ENCODE peak calls at places on chromosomes 13 and 19, in four cellular contexts. F is cardiac muscle cell, M is stomach, G is body of pancreas. N is an unnamed sample. For H3K4me1, the result is how much of the 10 kb centered on the place peaks cover.

GRCh38 chr13:80100636-80101035 is 240.3 kb downstream of the SPRY2 start:
- DNase-seq in F (no peak), M (no peak), G (no peak), N (no peak)

GRCh38 chr19:45163156-45163555 is 2.4 kb upstream of the NKPD1 start:
- DNase-seq in F (no peak), M (no peak), G (no peak), N (no peak)

GRCh38 chr13:113390874-113391497 is 27.1 kb upstream of the GRTP1 start:
- DNase-seq in F (no peak), M (no peak), G (no peak), N (no peak)

GRCh38 chr19:45071969-45072790 is 4.1 kb downstream of the ZNF296 start:
- DNase-seq in F (no peak), M (peak), G (no peak), N (no peak)

GRCh38 chr19:548841-549830 is 5.3 kb downstream of the GZMM start:
- DNase-seq in F (no peak), M (no peak), G (no peak), N (no peak)

GRCh38 chr19:35100588-35101533 is 14.8 kb upstream of the FXYD3 start:
- DNase-seq in F (no peak), M (no peak), G (no peak), N (no peak)

GRCh38 chr19:16660763-16661479 is at the start of gene TMEM38A:
- DNase-seq in F (peak), M (peak), G (peak), N (peak)

GRCh38 chr19:35882074-35882832 is 13.9 kb downstream of the APLP1 start:
- DNase-seq in F (peak), M (no peak), G (peak), N (peak)

GRCh38 chr19:45195764-45196163 is 17.2 kb downstream of the BLOC1S3 start:
- DNase-seq in F (no peak), M (no peak), G (no peak), N (no peak)

GRCh38 chr13:47837906-47838305 is 163.2 kb downstream of the SUCLA2 start:
- DNase-seq in F (no peak), M (no peak), G (no peak), N (no peak)

GRCh38 chr19:16525751-16526481 is 16.3 kb downstream of the CHERP start:
- DNase-seq in F (no peak), M (no peak), G (no peak), N (no peak)

GRCh38 chr13:20716951-20717350 is 13.5 kb downstream of the IL17D start:
- DNase-seq in F (peak), M (no peak), G (no peak), N (no peak)

GRCh38 chr19:36986131-36986530 is 70.0 kb downstream of the ZNF568 start:
- DNase-seq in F (no peak), M (no peak), G (no peak), N (no peak)

GRCh38 chr13:20921572-20921971 is 19.0 kb upstream of the XPO4 start:
- DNase-seq in F (no peak), M (no peak), G (no peak), N (no peak)

GRCh38 chr13:30403491-30403890 is 18.8 kb upstream of the UBE2L5 start:
- DNase-seq in F (no peak), M (no peak), G (no peak), N (no peak)

GRCh38 chr13:109123971-109124370 is 494.6 kb downstream of the MYO16 start:
- DNase-seq in F (peak), M (no peak), G (no peak), N (no peak)

GRCh38 chr13:26964278-26965057 is 203.9 kb upstream of the GPR12 start:
- DNase-seq in F (peak), M (no peak), G (peak), N (no peak)

GRCh38 chr13:41813426-41813825 is 147.5 kb downstream of the VWA8 start:
- DNase-seq in F (no peak), M (no peak), G (no peak), N (no peak)

GRCh38 chr19:58554494-58555368 is at the start of gene CHMP2A:
- DNase-seq in F (peak), M (peak), G (peak), N (peak)

GRCh38 chr19:58555369-58555885 is 522 bp upstream of the CHMP2A start:
- DNase-seq in F (no peak), M (no peak), G (no peak), N (no peak)

GRCh38 chr19:58557253-58558065 is 952 bp downstream of the UBE2M start:
- DNase-seq in F (no peak), M (no peak), G (no peak), N (peak)

GRCh38 chr19:58556633-58557252 is 1.7 kb downstream of the UBE2M start:
- DNase-seq in F (no peak), M (no peak), G (no peak), N (peak)

GRCh38 chr19:58555920-58556632 is 1.2 kb upstream of the CHMP2A start:
- DNase-seq in F (no peak), M (no peak), G (no peak), N (peak)
- H3K4me1 ChIP-seq in F (under half), M (half or more), G (under half), N (under half)

GRCh38 chr19:40801449-40802299 is 2.7 kb downstream of the EGLN2 start:
- DNase-seq in F (peak), M (no peak), G (no peak), N (peak)
- H3K4me3 ChIP-seq in F (peak), M (peak), G (no peak), N (no peak)

DNA sequence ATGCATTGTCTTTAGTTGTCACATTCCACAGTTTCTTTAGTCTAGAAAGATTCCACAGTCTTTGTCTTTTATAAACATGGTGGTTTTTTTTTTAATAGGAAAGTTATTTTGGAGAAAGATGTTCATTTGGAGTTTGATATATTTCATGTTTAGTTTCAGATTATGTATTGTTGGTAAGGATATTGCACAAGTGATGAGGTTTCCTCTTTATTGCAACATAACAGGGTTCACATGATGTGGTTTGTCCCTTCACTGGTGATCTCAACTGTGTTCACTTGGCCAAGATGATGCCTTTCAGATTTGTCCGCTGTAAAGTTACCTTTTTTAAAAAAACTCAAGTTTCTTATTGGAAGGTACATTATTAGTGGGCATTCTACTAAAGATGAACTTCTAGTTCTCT is 3.2 kb downstream of the ZNF230 start:
- DNase-seq in F (no peak), M (no peak), G (no peak), N (no peak)
- H3K4me1 ChIP-seq in F (under half), M (under half), G (under half), N (under half)

GRCh38 chr19:14375055-14375581 is 6.1 kb upstream of the ADGRE5 start:
- DNase-seq in F (no peak), M (peak), G (peak), N (peak)

GRCh38 chr19:14370169-14370998 is 10.9 kb upstream of the ADGRE5 start:
- DNase-seq in F (no peak), M (no peak), G (no peak), N (no peak)

GRCh38 chr19:14371321-14371821 is 9.9 kb upstream of the ADGRE5 start:
- DNase-seq in F (no peak), M (no peak), G (no peak), N (no peak)

GRCh38 chr19:14378890-14379289 is 2.4 kb upstream of the ADGRE5 start:
- DNase-seq in F (no peak), M (no peak), G (no peak), N (no peak)

DNA sequence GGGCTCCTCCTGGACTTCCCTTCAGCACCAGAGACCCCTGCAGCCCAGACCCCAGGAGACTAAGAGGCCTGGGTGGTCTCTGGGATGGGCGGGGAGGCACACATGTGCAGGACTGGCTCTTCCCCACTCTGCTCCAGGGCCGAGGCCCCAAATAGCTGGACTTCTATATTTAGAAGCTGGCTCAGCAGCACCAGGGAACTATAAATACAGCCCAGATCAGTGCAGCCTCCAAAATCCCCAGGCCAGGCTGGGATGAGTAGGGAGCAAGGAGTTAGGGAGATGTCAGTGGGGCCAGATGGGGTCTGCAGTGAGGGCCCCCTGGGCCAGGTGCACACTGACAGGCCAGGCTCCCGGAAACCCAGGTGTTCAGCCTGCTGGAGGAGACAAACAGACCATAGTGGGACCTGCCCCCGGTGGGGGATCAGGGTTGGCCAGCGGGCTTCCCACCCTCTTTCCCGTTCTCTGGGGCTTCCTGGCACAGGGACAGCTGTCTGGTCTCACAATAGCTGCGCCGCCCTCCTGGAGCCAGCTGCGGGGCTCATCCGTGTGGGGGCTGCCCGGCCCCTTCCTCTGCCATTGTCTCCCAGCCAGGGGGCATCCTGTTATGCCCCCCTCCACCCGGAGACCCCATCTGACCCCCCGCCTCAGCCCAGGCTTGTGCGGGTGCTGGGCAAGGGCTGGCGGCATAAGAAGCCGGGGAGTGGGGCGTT is 5.5 kb upstream of the ADGRE5 start:
- DNase-seq in F (peak), M (no peak), G (no peak), N (no peak)
- H3K4me3 ChIP-seq in F (no peak), M (no peak), G (no peak), N (no peak)

DNA sequence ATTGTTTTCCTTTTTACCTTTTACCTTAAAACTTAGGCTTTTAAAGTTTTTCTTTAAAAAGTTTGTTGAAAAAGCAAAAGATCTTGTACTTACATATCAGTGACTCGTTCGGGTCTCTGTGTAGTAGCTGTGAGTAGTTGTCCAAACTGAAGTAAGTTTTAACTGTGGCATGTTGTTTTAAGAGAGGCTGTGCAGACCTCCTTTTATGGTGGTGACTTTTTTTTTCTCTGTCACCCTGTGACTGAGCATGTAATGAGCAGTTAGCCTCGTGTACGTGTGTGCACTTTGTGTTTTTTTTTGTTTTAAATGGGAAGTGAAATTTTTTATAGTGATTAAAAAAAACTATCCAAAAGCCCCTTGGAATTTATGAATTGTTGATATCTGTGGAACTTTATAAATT is at the start of gene GPR183:
- DNase-seq in F (peak), M (no peak), G (peak), N (no peak)
- H3K4me1 ChIP-seq in F (under half), M (under half), G (under half), N (under half)

GRCh38 chr19:20334760-20335159 is 167.7 kb downstream of the ZNF486 start:
- DNase-seq in F (no peak), M (no peak), G (no peak), N (no peak)

GRCh38 chr19:20333508-20333907 is 166.5 kb downstream of the ZNF486 start:
- DNase-seq in F (no peak), M (no peak), G (no peak), N (no peak)

GRCh38 chr19:20339444-20339843 is 172.4 kb downstream of the ZNF486 start:
- DNase-seq in F (no peak), M (no peak), G (no peak), N (no peak)
- H3K4me3 ChIP-seq in F (no peak), M (no peak), G (no peak), N (no peak)